ENCODE peak calls at places on chromosomes 4 and X, in four cellular contexts. One of them, this sample, is unnamed.

GRCh38 chrX:43644124-43644701 is 11.9 kb upstream of the MAOA start:
- DNase-seq in anterior cingulate cortex: no peak
- DNase-seq in left lung: no peak
- DNase-seq in non-pigmented ciliary epithelial cell: peak
- DNase-seq in this sample: no peak

GRCh38 chr4:10866691-10867090 is 182.1 kb upstream of the CLNK start:
- DNase-seq in non-pigmented ciliary epithelial cell: no peak
- DNase-seq in anterior cingulate cortex: no peak
- DNase-seq in left lung: no peak
- DNase-seq in this sample: no peak

GRCh38 chrX:9786839-9787635 is 808 bp downstream of the SHROOM2 start:
- DNase-seq in anterior cingulate cortex: no peak
- DNase-seq in non-pigmented ciliary epithelial cell: no peak
- DNase-seq in left lung: no peak
- DNase-seq in this sample: no peak

GRCh38 chr4:4494882-4495281 is 47.0 kb downstream of the STX18 start:
- DNase-seq in left lung: no peak
- DNase-seq in non-pigmented ciliary epithelial cell: no peak
- DNase-seq in anterior cingulate cortex: no peak
- DNase-seq in this sample: no peak

GRCh38 chr4:150402968-150403367 is 179.0 kb upstream of the MAB21L2 start:
- DNase-seq in anterior cingulate cortex: no peak
- DNase-seq in left lung: peak
- DNase-seq in non-pigmented ciliary epithelial cell: no peak
- DNase-seq in this sample: peak

GRCh38 chr4:128565565-128566186 is 243.8 kb upstream of the JADE1 start:
- DNase-seq in non-pigmented ciliary epithelial cell: no peak
- DNase-seq in anterior cingulate cortex: no peak
- DNase-seq in left lung: peak
- DNase-seq in this sample: no peak

GRCh38 chrX:24955372-24955771 is 60.4 kb downstream of the ARX start:
- DNase-seq in left lung: no peak
- DNase-seq in non-pigmented ciliary epithelial cell: no peak
- DNase-seq in anterior cingulate cortex: no peak
- DNase-seq in this sample: no peak

GRCh38 chr4:107891299-107891698 is 40.0 kb upstream of the CYP2U1 start:
- DNase-seq in left lung: no peak
- DNase-seq in non-pigmented ciliary epithelial cell: no peak
- DNase-seq in anterior cingulate cortex: no peak
- DNase-seq in this sample: no peak

GRCh38 chr4:87038837-87039715 is 104.3 kb downstream of the AFF1 start:
- DNase-seq in non-pigmented ciliary epithelial cell: peak
- DNase-seq in anterior cingulate cortex: peak
- DNase-seq in left lung: peak
- DNase-seq in this sample: no peak